ENCODE peak calls at places on chromosomes 7 and 10, in eight cellular contexts. P is mesendoderm; W is NAMALWA; E is T-cell; C is NCI-H345; X is B cell; Z is stimulated activated CD4-positive, alpha-beta T cell treated with anti-CD3 and anti-CD28 coated beads, Interleukin-2, amount 100 ng/mL, for 48 hours; I is ecto neural progenitor cell. F is an unnamed sample.

GRCh38 chr7:110148054-110148453 is 942.9 kb upstream of the LRRN3 start:
- DNase-seq in P (no peak), W (no peak), E (no peak), C (no peak), X (no peak), Z (no peak), I (no peak), F (no peak)

GRCh38 chr10:72794260-72794659 is 99.3 kb upstream of the OIT3 start:
- DNase-seq in P (peak), W (no peak), E (no peak), C (no peak), X (no peak), Z (no peak), I (no peak), F (no peak)

GRCh38 chr10:122911889-122912484 is 1.6 kb downstream of the FAM24A start:
- DNase-seq in P (peak), W (peak), E (peak), C (no peak), X (no peak), Z (peak), I (peak), F (peak)

GRCh38 chr7:151827620-151828019 is 49.3 kb downstream of the PRKAG2 start:
- DNase-seq in P (no peak), W (no peak), E (no peak), C (peak), X (no peak), Z (no peak), I (no peak), F (no peak)

GRCh38 chr7:57308631-57309408 is 141.2 kb upstream of the ZNF716 start:
- DNase-seq in P (no peak), W (peak), E (no peak), C (no peak), X (no peak), Z (peak), I (no peak), F (no peak)

GRCh38 chr7:1864126-1864940 is 194.3 kb downstream of the ELFN1 start:
- DNase-seq in P (peak), W (no peak), E (no peak), C (no peak), X (no peak), Z (no peak), I (peak), F (no peak)

GRCh38 chr10:11058965-11059364 is 41.3 kb downstream of the CELF2 start:
- DNase-seq in P (peak), W (no peak), E (no peak), C (no peak), X (no peak), Z (no peak), I (no peak), F (no peak)

GRCh38 chr10:18463673-18464211 is 187.6 kb downstream of the NSUN6 start:
- DNase-seq in P (no peak), W (no peak), E (no peak), C (no peak), X (no peak), Z (no peak), I (no peak), F (no peak)

GRCh38 chr10:771647-772046 is 82.2 kb upstream of the DIP2C start:
- DNase-seq in P (no peak), W (no peak), E (no peak), C (no peak), X (no peak), Z (no peak), I (no peak), F (no peak)

GRCh38 chr7:108149908-108150307 is 19.7 kb upstream of the LAMB4 start:
- DNase-seq in P (no peak), W (no peak), E (no peak), C (no peak), X (no peak), Z (no peak), I (no peak), F (no peak)